ENCODE peak calls at places on chromosomes 12 and 14, in eight cellular contexts. I, A, K, U, Y, Q, O and J are unnamed samples.
A peak's percentile ranks its signal among the peaks of the same experiment; 100 is the strongest.

GRCh38 chr12:109757671-109758265 is 44.1 kb downstream of the FAM222A start:
- DNase-seq in I (no peak), A (no peak), K (no peak), U (no peak), Y (no peak), Q (peak; percentile 8), O (peak; percentile 18), J (no peak)

GRCh38 chr12:64412458-64412857 is 8.3 kb downstream of the XPOT start:
- DNase-seq in I (no peak), A (no peak), K (no peak), U (no peak), Y (no peak), Q (no peak), O (no peak), J (no peak)

GRCh38 chr14:60092516-60092915 is 793 bp downstream of the PCNX4 start:
- DNase-seq in I (peak; percentile 32), A (no peak), K (no peak), U (peak; percentile 24), Y (no peak), Q (no peak), O (no peak), J (no peak)

GRCh38 chr14:64698899-64699298 is 5.3 kb upstream of the PLEKHG3 start:
- DNase-seq in I (no peak), A (no peak), K (no peak), U (peak; percentile 86), Y (no peak), Q (peak; percentile 49), O (no peak), J (no peak)

GRCh38 chr12:49777800-49778748 is 36.7 kb downstream of the TMBIM6 start:
- DNase-seq in I (peak; percentile 64), A (peak; percentile 38), K (no peak), U (peak; percentile 39), Y (no peak), Q (peak; percentile 50), O (no peak), J (no peak)

GRCh38 chr12:9667403-9667802 is 2.1 kb upstream of the CLEC2D start:
- DNase-seq in I (no peak), A (no peak), K (no peak), U (no peak), Y (no peak), Q (no peak), O (no peak), J (no peak)

GRCh38 chr12:51867796-51868428 is 19.4 kb upstream of the FIGNL2 start:
- DNase-seq in I (no peak), A (peak; percentile 21), K (no peak), U (no peak), Y (no peak), Q (no peak), O (peak; percentile 39), J (no peak)

GRCh38 chr12:79420146-79420618 is 270.6 kb downstream of the PAWR start:
- DNase-seq in I (peak; percentile 47), A (no peak), K (no peak), U (peak; percentile 86), Y (no peak), Q (no peak), O (no peak), J (peak; percentile 84)

GRCh38 chr14:44895716-44896115 is 66.0 kb downstream of the KLHL28 start:
- DNase-seq in I (no peak), A (no peak), K (no peak), U (peak; percentile 85), Y (no peak), Q (no peak), O (no peak), J (peak; percentile 80)

GRCh38 chr12:76799362-76799761 is 35.4 kb downstream of the ZDHHC17 start:
- DNase-seq in I (no peak), A (no peak), K (no peak), U (peak; percentile 85), Y (no peak), Q (no peak), O (no peak), J (no peak)

GRCh38 chr14:97687944-97688625 is 890.9 kb downstream of the VRK1 start:
- DNase-seq in I (no peak), A (no peak), K (no peak), U (no peak), Y (no peak), Q (no peak), O (no peak), J (no peak)

GRCh38 chr12:105805730-105806390 is 332.9 kb downstream of the NUAK1 start:
- DNase-seq in I (no peak), A (no peak), K (no peak), U (peak; percentile 58), Y (no peak), Q (no peak), O (peak; percentile 60), J (no peak)

GRCh38 chr14:87615822-87616679 is 376.9 kb downstream of the GALC start:
- DNase-seq in I (peak; percentile 80), A (no peak), K (no peak), U (peak; percentile 45), Y (peak; percentile 43), Q (peak; percentile 33), O (no peak), J (no peak)

GRCh38 chr14:103712633-103713247 is 2.5 kb downstream of the XRCC3 start:
- DNase-seq in I (no peak), A (peak; percentile 84), K (no peak), U (no peak), Y (no peak), Q (no peak), O (no peak), J (no peak)

GRCh38 chr12:104669851-104670337 is 213.1 kb downstream of the CHST11 start:
- DNase-seq in I (no peak), A (no peak), K (no peak), U (peak; percentile 52), Y (peak; percentile 81), Q (peak; percentile 44), O (peak; percentile 68), J (no peak)

GRCh38 chr12:50615534-50616296 is 110.9 kb downstream of the DIP2B start:
- DNase-seq in I (no peak), A (no peak), K (no peak), U (peak; percentile 97), Y (no peak), Q (no peak), O (no peak), J (no peak)

GRCh38 chr12:108732489-108732888 is 1.2 kb upstream of the CORO1C start:
- DNase-seq in I (no peak), A (no peak), K (no peak), U (no peak), Y (no peak), Q (no peak), O (no peak), J (no peak)
- H3K4me3 ChIP-seq in I (peak overlapping the region; percentile 96), A (peak overlapping the region; percentile 90), K (peak overlapping the region; percentile 88), U (peak overlapping the region; percentile 17), Y (peak overlapping the region; percentile 87), Q (peak overlapping the region; percentile 65), O (peak overlapping the region; percentile 74), J (peak overlapping the region; percentile 98)

GRCh38 chr12:68610435-68611093 is at the start of gene RAP1B:
- DNase-seq in I (peak; percentile 95), A (peak; percentile 97), K (peak; percentile 93), U (peak; percentile 73), Y (peak; percentile 91), Q (peak; percentile 87), O (peak; percentile 96), J (peak; percentile 16)
- TF ChIP-seq CTCF in I (no peak), A (no peak), K (peak; percentile 27), U (no peak), Y (no peak), Q (no peak), O (no peak), J (no peak)

GRCh38 chr12:85278598-85279448 is 1.2 kb upstream of the ALX1 start:
- DNase-seq in I (peak; percentile 13), A (peak; percentile 59), K (no peak), U (no peak), Y (no peak), Q (no peak), O (peak; percentile 38), J (no peak)
- H3K27me3 ChIP-seq in I (peaks cover 77% of the 10 kb centered on the region), A (peaks cover 45% of the 10 kb centered on the region), K (peaks cover 99% of the 10 kb centered on the region), U (peaks cover 41% of the 10 kb centered on the region), Y (peaks cover 44% of the 10 kb centered on the region), Q (peaks cover 86% of the 10 kb centered on the region), O (peaks cover 23% of the 10 kb centered on the region), J (peaks cover 25% of the 10 kb centered on the region)

DNA sequence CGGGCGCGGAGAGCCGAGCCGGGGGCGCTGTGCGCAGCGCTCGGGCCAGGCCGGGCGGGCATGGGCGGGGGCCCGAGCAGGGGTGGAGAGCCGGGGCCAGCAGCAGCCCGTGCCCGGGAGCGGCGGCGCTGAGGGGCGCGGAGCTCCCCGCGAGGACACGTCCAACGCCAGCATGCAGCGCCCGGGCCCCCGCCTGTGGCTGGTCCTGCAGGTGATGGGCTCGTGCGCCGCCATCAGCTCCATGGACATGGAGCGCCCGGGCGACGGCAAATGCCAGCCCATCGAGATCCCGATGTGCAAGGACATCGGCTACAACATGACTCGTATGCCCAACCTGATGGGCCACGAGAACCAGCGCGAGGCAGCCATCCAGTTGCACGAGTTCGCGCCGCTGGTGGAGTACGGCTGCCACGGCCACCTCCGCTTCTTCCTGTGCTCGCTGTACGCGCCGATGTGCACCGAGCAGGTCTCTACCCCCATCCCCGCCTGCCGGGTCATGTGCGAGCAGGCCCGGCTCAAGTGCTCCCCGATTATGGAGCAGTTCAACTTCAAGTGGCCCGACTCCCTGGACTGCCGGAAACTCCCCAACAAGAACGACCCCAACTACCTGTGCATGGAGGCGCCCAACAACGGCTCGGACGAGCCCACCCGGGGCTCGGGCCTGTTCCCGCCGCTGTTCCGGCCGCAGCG is 652 bp downstream of the FZD10 start:
- DNase-seq in I (no peak), A (peak; percentile 83), K (no peak), U (no peak), Y (no peak), Q (no peak), O (no peak), J (no peak)
- H3K4me3 ChIP-seq in I (peak overlapping the region; percentile 58), A (peak overlapping the region; percentile 48), K (peak overlapping the region; percentile 54), U (peak overlapping the region; percentile 35), Y (peak overlapping the region; percentile 35), Q (peak overlapping the region; percentile 19), O (peak overlapping the region; percentile 60), J (no peak overlapping the region)